ENCODE peak calls at places on chromosomes 5 and 9, in four cellular contexts. One of them, this sample, is unnamed.

GRCh38 chr5:42985129-42986037 is 54.7 kb downstream of the ANXA2R start:
- DNase-seq in HepG2: peak
- DNase-seq in SK-N-SH: no peak
- DNase-seq in H1: no peak
- DNase-seq in this sample: no peak

GRCh38 chr5:81631124-81631523 is 119.8 kb downstream of the SSBP2 start:
- DNase-seq in SK-N-SH: no peak
- DNase-seq in HepG2: no peak
- DNase-seq in H1: no peak
- DNase-seq in this sample: no peak

GRCh38 chr5:5103249-5103648 is 36.9 kb upstream of the ADAMTS16 start:
- DNase-seq in H1: no peak
- DNase-seq in SK-N-SH: no peak
- DNase-seq in HepG2: no peak
- DNase-seq in this sample: no peak

GRCh38 chr9:35350827-35351549 is 138.9 kb upstream of the RUSC2 start:
- DNase-seq in SK-N-SH: no peak
- DNase-seq in H1: no peak
- DNase-seq in HepG2: no peak
- DNase-seq in this sample: no peak

GRCh38 chr5:34626036-34626435 is 30.1 kb upstream of the RAI14 start:
- DNase-seq in SK-N-SH: no peak
- DNase-seq in HepG2: no peak
- DNase-seq in H1: no peak
- DNase-seq in this sample: no peak

GRCh38 chr9:104872959-104873850 is 54.8 kb downstream of the ABCA1 start:
- DNase-seq in H1: no peak
- DNase-seq in HepG2: peak
- DNase-seq in SK-N-SH: peak
- DNase-seq in this sample: no peak

GRCh38 chr5:81755320-81755719 is 4.4 kb upstream of the SSBP2 start:
- DNase-seq in H1: no peak
- DNase-seq in HepG2: peak
- DNase-seq in SK-N-SH: no peak
- DNase-seq in this sample: no peak

GRCh38 chr9:123929177-123929869 is 603 bp downstream of the DENND1A start:
- DNase-seq in HepG2: peak
- DNase-seq in H1: peak
- DNase-seq in SK-N-SH: no peak
- DNase-seq in this sample: no peak

GRCh38 chr5:23727271-23727670 is 219.9 kb downstream of the PRDM9 start:
- DNase-seq in H1: no peak
- DNase-seq in HepG2: peak
- DNase-seq in SK-N-SH: no peak
- DNase-seq in this sample: no peak

GRCh38 chr9:133484671-133485437 is 6.0 kb upstream of the SLC2A6 start:
- DNase-seq in H1: no peak
- DNase-seq in HepG2: no peak
- DNase-seq in SK-N-SH: peak
- DNase-seq in this sample: no peak

GRCh38 chr9:15142903-15143534 is 164.0 kb downstream of the TTC39B start:
- DNase-seq in HepG2: peak
- DNase-seq in H1: no peak
- DNase-seq in SK-N-SH: peak
- DNase-seq in this sample: peak

GRCh38 chr5:116272281-116272941 is 187.6 kb downstream of the COMMD10 start:
- DNase-seq in SK-N-SH: no peak
- DNase-seq in H1: no peak
- DNase-seq in HepG2: no peak
- DNase-seq in this sample: no peak

GRCh38 chr5:122500245-122501086 is 188.4 kb downstream of the SNCAIP start:
- DNase-seq in HepG2: peak
- DNase-seq in SK-N-SH: peak
- DNase-seq in H1: peak
- DNase-seq in this sample: no peak

GRCh38 chr5:133343196-133343595 is 269.1 kb downstream of the FSTL4 start:
- DNase-seq in HepG2: no peak
- DNase-seq in SK-N-SH: no peak
- DNase-seq in H1: no peak
- DNase-seq in this sample: no peak

GRCh38 chr5:95022967-95023695 is 261.8 kb downstream of the MCTP1 start:
- DNase-seq in H1: no peak
- DNase-seq in SK-N-SH: no peak
- DNase-seq in HepG2: no peak
- DNase-seq in this sample: no peak

GRCh38 chr9:80994892-80995291 is 694.5 kb downstream of the TLE1 start:
- DNase-seq in HepG2: no peak
- DNase-seq in H1: no peak
- DNase-seq in SK-N-SH: no peak
- DNase-seq in this sample: no peak

GRCh38 chr5:141518616-141519015 is 29.7 kb downstream of the PCDHGC5 start:
- DNase-seq in H1: no peak
- DNase-seq in SK-N-SH: no peak
- DNase-seq in HepG2: no peak
- DNase-seq in this sample: no peak

GRCh38 chr9:116156621-116157314 is 3.2 kb downstream of the PAPPA start:
- DNase-seq in SK-N-SH: peak
- DNase-seq in H1: peak
- DNase-seq in HepG2: no peak
- DNase-seq in this sample: no peak

GRCh38 chr9:35665471-35665818 is 450 bp upstream of the ARHGEF39 start:
- DNase-seq in H1: no peak
- DNase-seq in SK-N-SH: no peak
- DNase-seq in HepG2: no peak
- DNase-seq in this sample: no peak

GRCh38 chr5:1176473-1177391 is 24.7 kb upstream of the SLC6A19 start:
- DNase-seq in SK-N-SH: peak
- DNase-seq in HepG2: no peak
- DNase-seq in H1: peak
- DNase-seq in this sample: no peak
- TF ChIP-seq TAF1 in SK-N-SH: no peak
- TF ChIP-seq TAF1 in HepG2: no peak
- TF ChIP-seq TAF1 in H1: no peak
- TF ChIP-seq TAF1 in this sample: no peak

GRCh38 chr5:75623846-75624245 is 12.6 kb downstream of the ANKDD1B start:
- DNase-seq in HepG2: no peak
- DNase-seq in H1: no peak
- DNase-seq in SK-N-SH: no peak
- DNase-seq in this sample: no peak
- TF ChIP-seq TAF1 in HepG2: no peak
- TF ChIP-seq TAF1 in H1: no peak
- TF ChIP-seq TAF1 in SK-N-SH: no peak
- TF ChIP-seq TAF1 in this sample: no peak

GRCh38 chr5:135383803-135384495 is 15.1 kb downstream of the MACROH2A1 start:
- DNase-seq in H1: no peak
- DNase-seq in HepG2: no peak
- DNase-seq in SK-N-SH: no peak
- DNase-seq in this sample: no peak
- TF ChIP-seq TAF1 in H1: no peak
- TF ChIP-seq TAF1 in HepG2: no peak
- TF ChIP-seq TAF1 in SK-N-SH: no peak
- TF ChIP-seq TAF1 in this sample: no peak

GRCh38 chr5:96324708-96325107 is 108.3 kb downstream of the PCSK1 start:
- DNase-seq in HepG2: peak
- DNase-seq in SK-N-SH: no peak
- DNase-seq in H1: no peak
- DNase-seq in this sample: no peak
- TF ChIP-seq TAF1 in HepG2: no peak
- TF ChIP-seq TAF1 in SK-N-SH: no peak
- TF ChIP-seq TAF1 in H1: no peak
- TF ChIP-seq TAF1 in this sample: no peak

GRCh38 chr5:148882332-148882731 is 55.9 kb downstream of the ADRB2 start:
- DNase-seq in H1: no peak
- DNase-seq in HepG2: no peak
- DNase-seq in SK-N-SH: no peak
- DNase-seq in this sample: no peak
- TF ChIP-seq TAF1 in H1: no peak
- TF ChIP-seq TAF1 in HepG2: no peak
- TF ChIP-seq TAF1 in SK-N-SH: no peak
- TF ChIP-seq TAF1 in this sample: no peak

DNA sequence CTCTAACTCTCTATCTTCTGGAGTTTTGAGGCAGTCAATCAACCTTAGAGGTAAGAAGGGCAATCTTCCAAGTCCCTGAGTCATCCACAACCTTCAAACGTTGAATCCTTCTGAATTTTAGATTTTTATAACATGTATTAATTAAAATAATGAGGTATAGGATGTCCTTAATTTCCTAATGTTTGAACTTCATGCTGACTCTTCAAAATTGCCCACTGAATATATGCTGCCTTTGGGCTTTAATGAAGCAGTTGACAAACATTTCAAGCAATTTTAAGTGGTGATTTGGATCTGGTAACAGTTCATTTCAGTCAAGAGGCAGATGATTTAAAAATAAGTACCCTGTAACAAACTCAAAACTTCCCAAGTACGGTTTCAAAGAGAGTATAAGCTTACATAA is 26.0 kb downstream of the ERP44 start:
- DNase-seq in SK-N-SH: no peak
- DNase-seq in HepG2: no peak
- DNase-seq in H1: no peak
- DNase-seq in this sample: no peak
- TF ChIP-seq TAF1 in SK-N-SH: no peak
- TF ChIP-seq TAF1 in HepG2: no peak
- TF ChIP-seq TAF1 in H1: no peak
- TF ChIP-seq TAF1 in this sample: no peak

This sample was measured in GM12892.